ENCODE peak calls at places on chromosomes 12 and 14, in six cellular contexts. One of them, this sample, is unnamed. For H3K4me1, the result is how much of the 10 kb centered on the place peaks cover.

GRCh38 chr12:27592548-27592947 is 68.5 kb downstream of the PPFIBP1 start:
- DNase-seq in K562: no peak
- DNase-seq in prostate gland: peak
- DNase-seq in stomach: peak
- DNase-seq in A549: no peak
- DNase-seq in IMR-90: peak
- DNase-seq in this sample: no peak

GRCh38 chr14:68458840-68459469 is 333.9 kb downstream of the ZFP36L1 start:
- DNase-seq in K562: no peak
- DNase-seq in prostate gland: peak
- DNase-seq in IMR-90: peak
- DNase-seq in A549: peak
- DNase-seq in stomach: peak
- DNase-seq in this sample: peak

GRCh38 chr14:77063581-77064289 is 34.3 kb upstream of the CIPC start:
- DNase-seq in stomach: no peak
- DNase-seq in prostate gland: no peak
- DNase-seq in K562: no peak
- DNase-seq in A549: no peak
- DNase-seq in IMR-90: peak
- DNase-seq in this sample: no peak

GRCh38 chr12:116539905-116540482 is 19.2 kb upstream of the MAP1LC3B2 start:
- DNase-seq in IMR-90: peak
- DNase-seq in prostate gland: peak
- DNase-seq in stomach: peak
- DNase-seq in A549: no peak
- DNase-seq in K562: no peak
- DNase-seq in this sample: peak

GRCh38 chr12:49900371-49900770 is 3.3 kb downstream of the FAIM2 start:
- DNase-seq in IMR-90: no peak
- DNase-seq in prostate gland: no peak
- DNase-seq in A549: no peak
- DNase-seq in K562: no peak
- DNase-seq in stomach: no peak
- DNase-seq in this sample: no peak

GRCh38 chr12:105369014-105369413 is 38.5 kb downstream of the C12orf75 start:
- DNase-seq in prostate gland: no peak
- DNase-seq in IMR-90: peak
- DNase-seq in A549: no peak
- DNase-seq in K562: no peak
- DNase-seq in stomach: no peak
- DNase-seq in this sample: no peak

GRCh38 chr14:61992139-61992538 is 229.9 kb downstream of the SNAPC1 start:
- DNase-seq in K562: no peak
- DNase-seq in stomach: no peak
- DNase-seq in A549: no peak
- DNase-seq in IMR-90: no peak
- DNase-seq in prostate gland: no peak
- DNase-seq in this sample: no peak

GRCh38 chr14:68401855-68402254 is 391.0 kb downstream of the ZFP36L1 start:
- DNase-seq in stomach: no peak
- DNase-seq in K562: no peak
- DNase-seq in prostate gland: no peak
- DNase-seq in A549: no peak
- DNase-seq in IMR-90: no peak
- DNase-seq in this sample: no peak

GRCh38 chr14:102205560-102205959 is 65.9 kb downstream of the WDR20 start:
- DNase-seq in stomach: no peak
- DNase-seq in K562: no peak
- DNase-seq in prostate gland: no peak
- DNase-seq in IMR-90: no peak
- DNase-seq in A549: no peak
- DNase-seq in this sample: no peak

GRCh38 chr12:75596406-75596805 is 85.0 kb upstream of the KRR1 start:
- DNase-seq in stomach: no peak
- DNase-seq in K562: no peak
- DNase-seq in IMR-90: no peak
- DNase-seq in A549: no peak
- DNase-seq in prostate gland: no peak
- DNase-seq in this sample: no peak

GRCh38 chr14:49586673-49587460 is 687 bp upstream of the RPS29 start:
- DNase-seq in stomach: no peak
- DNase-seq in prostate gland: no peak
- DNase-seq in A549: peak
- DNase-seq in IMR-90: peak
- DNase-seq in K562: peak
- DNase-seq in this sample: peak

GRCh38 chr12:94192506-94192905 is 44.1 kb downstream of the PLXNC1 start:
- DNase-seq in IMR-90: no peak
- DNase-seq in prostate gland: no peak
- DNase-seq in stomach: no peak
- DNase-seq in A549: no peak
- DNase-seq in K562: no peak
- DNase-seq in this sample: no peak

DNA sequence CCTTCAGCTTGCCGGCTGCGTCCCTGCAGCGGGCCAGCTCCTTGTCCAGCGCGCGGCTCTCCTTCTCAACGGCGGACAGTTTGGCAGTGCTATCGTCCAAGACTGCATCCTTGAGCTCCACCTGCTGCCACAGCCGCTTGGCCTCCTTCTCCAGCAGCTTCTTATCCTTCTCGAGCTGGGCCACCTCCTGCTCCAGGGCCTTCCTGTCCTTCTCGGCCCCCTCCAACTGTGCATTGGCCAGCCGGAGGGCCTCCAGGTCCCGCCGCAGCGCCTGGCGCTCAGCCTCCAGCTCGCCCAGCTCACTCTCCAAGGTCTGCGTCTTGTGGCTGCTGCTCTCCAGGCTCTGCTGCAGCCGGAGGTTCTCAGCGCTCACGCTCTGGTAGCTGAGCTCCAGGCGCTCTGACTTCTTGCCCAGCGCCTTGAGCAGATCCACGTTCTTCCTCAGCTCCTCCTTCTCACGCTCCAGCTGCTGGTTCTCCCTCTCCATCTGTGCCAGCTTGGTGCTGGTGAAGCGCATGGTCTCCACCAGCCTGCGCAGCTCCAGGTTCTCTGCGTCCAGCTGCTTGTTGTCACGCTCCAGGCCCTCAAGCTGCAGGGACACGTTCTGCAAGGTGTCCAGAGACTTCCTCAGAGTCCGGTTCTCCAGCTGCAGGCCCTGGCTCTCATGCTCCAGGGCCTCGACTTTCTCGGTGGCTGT is 68.8 kb upstream of the GPR68 start:
- DNase-seq in IMR-90: no peak
- DNase-seq in A549: no peak
- DNase-seq in prostate gland: no peak
- DNase-seq in stomach: no peak
- DNase-seq in K562: no peak
- DNase-seq in this sample: no peak
- H3K4me1 ChIP-seq in IMR-90: under half
- H3K4me1 ChIP-seq in A549: under half
- H3K4me1 ChIP-seq in prostate gland: under half
- H3K4me1 ChIP-seq in stomach: under half
- H3K4me1 ChIP-seq in K562: under half
- H3K4me1 ChIP-seq in this sample: under half

GRCh38 chr12:62856454-62856853 is 78.5 kb downstream of the PPM1H start:
- DNase-seq in K562: no peak
- DNase-seq in IMR-90: no peak
- DNase-seq in prostate gland: no peak
- DNase-seq in A549: no peak
- DNase-seq in stomach: no peak
- DNase-seq in this sample: no peak

GRCh38 chr12:62861157-62861535 is 73.8 kb downstream of the PPM1H start:
- DNase-seq in K562: no peak
- DNase-seq in stomach: no peak
- DNase-seq in A549: no peak
- DNase-seq in prostate gland: no peak
- DNase-seq in IMR-90: no peak
- DNase-seq in this sample: no peak

GRCh38 chr12:62861586-62861985 is 73.4 kb downstream of the PPM1H start:
- DNase-seq in prostate gland: no peak
- DNase-seq in IMR-90: no peak
- DNase-seq in stomach: no peak
- DNase-seq in K562: no peak
- DNase-seq in A549: no peak
- DNase-seq in this sample: no peak

GRCh38 chr12:62860501-62861156 is 74.3 kb downstream of the PPM1H start:
- DNase-seq in stomach: no peak
- DNase-seq in IMR-90: peak
- DNase-seq in K562: no peak
- DNase-seq in prostate gland: no peak
- DNase-seq in A549: no peak
- DNase-seq in this sample: no peak

GRCh38 chr12:62859203-62859799 is 75.6 kb downstream of the PPM1H start:
- DNase-seq in IMR-90: no peak
- DNase-seq in stomach: no peak
- DNase-seq in K562: no peak
- DNase-seq in prostate gland: no peak
- DNase-seq in A549: no peak
- DNase-seq in this sample: no peak
- TF ChIP-seq POLR2A in IMR-90: no peak
- TF ChIP-seq POLR2A in stomach: no peak
- TF ChIP-seq POLR2A in K562: no peak
- TF ChIP-seq POLR2A in prostate gland: no peak
- TF ChIP-seq POLR2A in A549: no peak
- TF ChIP-seq POLR2A in this sample: no peak

GRCh38 chr12:54421873-54422250 is 2.8 kb upstream of the ITGA5 start:
- DNase-seq in prostate gland: no peak
- DNase-seq in K562: no peak
- DNase-seq in A549: no peak
- DNase-seq in IMR-90: no peak
- DNase-seq in stomach: no peak
- DNase-seq in this sample: no peak
- H3K4me1 ChIP-seq in prostate gland: under half
- H3K4me1 ChIP-seq in K562: half or more
- H3K4me1 ChIP-seq in A549: half or more
- H3K4me1 ChIP-seq in IMR-90: under half
- H3K4me1 ChIP-seq in stomach: under half
- H3K4me1 ChIP-seq in this sample: under half

DNA sequence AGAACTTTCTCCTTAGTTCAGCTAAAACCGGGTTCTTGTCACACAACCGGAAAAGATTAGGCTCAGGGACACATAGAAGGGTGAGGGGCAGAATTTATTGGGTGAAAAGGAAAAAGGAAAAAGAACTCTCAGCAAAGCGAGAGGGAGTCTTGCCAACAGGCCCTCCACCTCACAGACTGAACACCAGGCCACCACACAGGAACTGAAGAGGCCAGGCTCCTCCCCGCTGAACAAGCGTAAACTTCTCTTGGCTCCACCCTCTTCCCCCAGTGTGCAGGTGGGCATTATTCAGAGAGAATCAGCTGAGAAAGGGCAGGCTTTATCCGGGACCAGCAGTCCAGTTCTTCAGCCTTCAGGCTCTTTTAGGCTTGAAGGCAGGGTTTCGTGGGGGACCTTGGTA is 125.6 kb upstream of the FGD4 start:
- DNase-seq in K562: no peak
- DNase-seq in stomach: no peak
- DNase-seq in IMR-90: no peak
- DNase-seq in A549: no peak
- DNase-seq in prostate gland: no peak
- DNase-seq in this sample: peak
- TF ChIP-seq POLR2A in K562: peak
- TF ChIP-seq POLR2A in stomach: no peak
- TF ChIP-seq POLR2A in IMR-90: no peak
- TF ChIP-seq POLR2A in A549: no peak
- TF ChIP-seq POLR2A in prostate gland: no peak
- TF ChIP-seq POLR2A in this sample: peak

DNA sequence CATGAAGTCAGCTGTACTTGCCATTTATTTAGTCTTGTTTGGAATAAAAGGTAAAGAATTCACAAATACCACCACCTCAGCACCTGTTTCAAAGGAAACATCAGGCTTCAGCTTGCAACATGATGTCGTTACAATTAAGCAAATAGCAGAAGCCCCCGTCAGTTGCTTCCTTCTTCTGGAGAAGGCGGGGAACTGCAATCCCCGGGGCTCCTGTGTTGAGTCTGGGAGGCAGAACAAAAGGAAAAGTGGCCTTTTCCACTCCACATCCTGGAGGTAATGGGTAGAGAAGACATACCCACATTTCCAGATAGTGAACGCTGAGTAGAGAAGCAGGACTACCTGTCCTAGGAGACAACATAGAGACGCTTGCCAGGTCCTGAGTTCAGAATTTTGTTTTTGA is 92.8 kb downstream of the DNAH10 start:
- DNase-seq in A549: no peak
- DNase-seq in stomach: no peak
- DNase-seq in prostate gland: no peak
- DNase-seq in K562: no peak
- DNase-seq in IMR-90: no peak
- DNase-seq in this sample: no peak
- H3K4me1 ChIP-seq in A549: under half
- H3K4me1 ChIP-seq in stomach: under half
- H3K4me1 ChIP-seq in prostate gland: under half
- H3K4me1 ChIP-seq in K562: under half
- H3K4me1 ChIP-seq in IMR-90: under half
- H3K4me1 ChIP-seq in this sample: under half

GRCh38 chr12:4540170-4540569 is 1.5 kb downstream of the RAD51AP1 start:
- DNase-seq in prostate gland: no peak
- DNase-seq in stomach: no peak
- DNase-seq in A549: no peak
- DNase-seq in K562: no peak
- DNase-seq in IMR-90: no peak
- DNase-seq in this sample: no peak

GRCh38 chr12:4540633-4541032 is 1.9 kb downstream of the RAD51AP1 start:
- DNase-seq in stomach: no peak
- DNase-seq in A549: no peak
- DNase-seq in prostate gland: no peak
- DNase-seq in IMR-90: no peak
- DNase-seq in K562: no peak
- DNase-seq in this sample: no peak

GRCh38 chr12:4535871-4536270 is 2.8 kb upstream of the RAD51AP1 start:
- DNase-seq in IMR-90: no peak
- DNase-seq in prostate gland: no peak
- DNase-seq in A549: no peak
- DNase-seq in stomach: no peak
- DNase-seq in K562: no peak
- DNase-seq in this sample: no peak

GRCh38 chr12:4539167-4539870 is 629 bp downstream of the RAD51AP1 start:
- DNase-seq in IMR-90: no peak
- DNase-seq in K562: no peak
- DNase-seq in prostate gland: no peak
- DNase-seq in A549: no peak
- DNase-seq in stomach: no peak
- DNase-seq in this sample: no peak

GRCh38 chr12:4538207-4539160 is at the start of gene RAD51AP1:
- DNase-seq in K562: peak
- DNase-seq in prostate gland: peak
- DNase-seq in IMR-90: peak
- DNase-seq in stomach: peak
- DNase-seq in A549: peak
- DNase-seq in this sample: peak
- TF ChIP-seq POLR2A in K562: peak
- TF ChIP-seq POLR2A in prostate gland: no peak
- TF ChIP-seq POLR2A in IMR-90: no peak
- TF ChIP-seq POLR2A in stomach: no peak
- TF ChIP-seq POLR2A in A549: peak
- TF ChIP-seq POLR2A in this sample: no peak

GRCh38 chr14:55309154-55309553 is 37.9 kb downstream of the FBXO34 start:
- DNase-seq in stomach: no peak
- DNase-seq in A549: no peak
- DNase-seq in prostate gland: no peak
- DNase-seq in K562: no peak
- DNase-seq in IMR-90: no peak
- DNase-seq in this sample: no peak
- H3K4me1 ChIP-seq in stomach: under half
- H3K4me1 ChIP-seq in A549: under half
- H3K4me1 ChIP-seq in prostate gland: under half
- H3K4me1 ChIP-seq in K562: under half
- H3K4me1 ChIP-seq in IMR-90: under half
- H3K4me1 ChIP-seq in this sample: half or more

GRCh38 chr12:53727310-53728041 is at the start of gene CALCOCO1:
- DNase-seq in prostate gland: peak
- DNase-seq in IMR-90: peak
- DNase-seq in A549: peak
- DNase-seq in stomach: peak
- DNase-seq in K562: peak
- DNase-seq in this sample: peak
- TF ChIP-seq POLR2A in prostate gland: peak
- TF ChIP-seq POLR2A in IMR-90: no peak
- TF ChIP-seq POLR2A in A549: peak
- TF ChIP-seq POLR2A in stomach: no peak
- TF ChIP-seq POLR2A in K562: peak
- TF ChIP-seq POLR2A in this sample: peak

This sample was measured in thyroid gland.